ENCODE peak calls at places on chromosomes 16 and 17, in eight cellular contexts. M is stimulated activated CD4-positive, alpha-beta T cell treated with anti-CD3 and anti-CD28 coated beads, Interleukin-2, amount 100 ng/mL, for 24 hours; O is NCI-H1105; C is ureter; G is activated B cell treated with CpG ODN at 0.5 μM for 24 hours; X is substantia nigra; F is activated CD8-positive, alpha-beta T cell treated with anti-CD3 and anti-CD28 coated beads for 36 hours; Z is NCI-H187 treated with DMSO at 0.1 percent for 48 hours. J is an unnamed sample.

GRCh38 chr16:79089735-79090284 is 510.7 kb downstream of the MAF start:
- DNase-seq in M (peak; percentile 69), O (no peak), C (no peak), G (no peak), X (no peak), F (peak; percentile 89), Z (no peak), J (peak; percentile 15)

GRCh38 chr16:80200079-80200478 is 340.7 kb upstream of the DYNLRB2 start:
- DNase-seq in M (no peak), O (no peak), C (no peak), G (no peak), X (no peak), F (no peak), Z (no peak), J (no peak)

GRCh38 chr16:54244061-54244886 is 42.3 kb downstream of the IRX3 start:
- DNase-seq in M (no peak), O (no peak), C (no peak), G (no peak), X (no peak), F (no peak), Z (no peak), J (no peak)

GRCh38 chr17:78131172-78132085 is 858 bp downstream of the TMC8 start:
- DNase-seq in M (peak; percentile 64), O (no peak), C (no peak), G (no peak), X (no peak), F (peak; percentile 79), Z (no peak), J (no peak)

GRCh38 chr16:86207350-86207749 is 303.0 kb upstream of the FOXF1 start:
- DNase-seq in M (no peak), O (no peak), C (no peak), G (no peak), X (no peak), F (no peak), Z (no peak), J (no peak)

GRCh38 chr16:80323808-80324195 is 217.0 kb upstream of the DYNLRB2 start:
- DNase-seq in M (no peak), O (no peak), C (no peak), G (no peak), X (no peak), F (no peak), Z (no peak), J (no peak)

GRCh38 chr17:65283704-65284103 is 146.5 kb downstream of the RGS9 start:
- DNase-seq in M (no peak), O (no peak), C (no peak), G (no peak), X (no peak), F (no peak), Z (no peak), J (no peak)

GRCh38 chr17:70636517-70637133 is 467.3 kb downstream of the KCNJ2 start:
- DNase-seq in M (no peak), O (peak; percentile 39), C (no peak), G (no peak), X (no peak), F (peak; percentile 11), Z (no peak), J (peak; percentile 49)

GRCh38 chr17:36869856-36870617 is 67.2 kb upstream of the LHX1 start:
- DNase-seq in M (no peak), O (no peak), C (no peak), G (no peak), X (no peak), F (no peak), Z (no peak), J (peak; percentile 48)

J was measured in fibroblast of mammary gland.